ENCODE peak calls at places on chromosomes 4 and X, in nine cellular contexts. P, K, L, M, N, B, V, Y and T are unnamed samples.

GRCh38 chr4:186939766-186940165 is 216.1 kb upstream of the FAT1 start:
- DNase-seq in Y (no peak), N (no peak), L (no peak), P (no peak), V (no peak), K (no peak), B (no peak), M (no peak), T (no peak)

GRCh38 chrX:47093248-47093647 is 15.0 kb downstream of the RGN start:
- DNase-seq in M (peak), B (peak), V (no peak), L (peak), K (peak), Y (peak), N (no peak), P (peak), T (no peak)

GRCh38 chr4:74540193-74540592 is 95.3 kb downstream of the AREG start:
- DNase-seq in K (no peak), L (no peak), M (peak), Y (no peak), N (no peak), P (no peak), V (no peak), B (peak), T (no peak)

GRCh38 chr4:113822555-113823290 is 61.2 kb upstream of the CAMK2D start:
- DNase-seq in N (no peak), Y (peak), M (no peak), L (no peak), K (no peak), V (no peak), B (no peak), P (no peak), T (no peak)

GRCh38 chr4:7581477-7581876 is 146.7 kb upstream of the PSAPL1 start:
- DNase-seq in N (peak), B (no peak), P (peak), V (peak), L (no peak), Y (no peak), K (no peak), M (peak), T (no peak)

GRCh38 chr4:118335316-118335715 is 17.5 kb downstream of the PRSS12 start:
- DNase-seq in V (no peak), Y (no peak), N (no peak), B (no peak), L (no peak), P (no peak), K (no peak), M (no peak), T (no peak)

GRCh38 chrX:153494061-153494460 is 719 bp upstream of the BGN start:
- DNase-seq in L (no peak), B (no peak), V (no peak), N (no peak), K (no peak), Y (no peak), M (peak), P (no peak), T (no peak)

GRCh38 chr4:13151178-13151577 is 333.0 kb downstream of the RAB28 start:
- DNase-seq in N (no peak), Y (no peak), P (no peak), K (no peak), L (no peak), B (no peak), V (no peak), M (no peak), T (no peak)

GRCh38 chr4:76212851-76213414 is 691 bp downstream of the SCARB2 start:
- DNase-seq in B (peak), P (peak), V (no peak), Y (no peak), N (peak), L (peak), M (peak), K (peak), T (no peak)

GRCh38 chr4:40180356-40180755 is 16.5 kb upstream of the RHOH start:
- DNase-seq in M (peak), V (no peak), P (peak), N (no peak), L (no peak), Y (no peak), B (peak), K (no peak), T (no peak)

GRCh38 chr4:77990456-77990855 is 66.7 kb upstream of the FRAS1 start:
- DNase-seq in P (no peak), N (no peak), K (no peak), B (peak), L (no peak), M (peak), Y (no peak), V (no peak), T (no peak)

GRCh38 chr4:153387981-153388380 is 43.5 kb downstream of the MND1 start:
- DNase-seq in P (no peak), V (no peak), N (no peak), B (no peak), K (no peak), M (no peak), Y (no peak), L (no peak), T (no peak)

GRCh38 chr4:169963998-169964397 is 62.2 kb downstream of the MFAP3L start:
- DNase-seq in P (no peak), L (peak), K (no peak), M (no peak), N (no peak), V (no peak), B (no peak), Y (no peak), T (no peak)

GRCh38 chrX:153791104-153791852 is 2.9 kb downstream of the IDH3G start:
- DNase-seq in V (no peak), Y (no peak), B (no peak), L (no peak), M (no peak), N (no peak), P (no peak), K (no peak), T (no peak)